ENCODE peak calls at places on chromosomes 2 and 18, in seven cellular contexts. One of them, this sample, is unnamed. For H3K4me1, the result is how much of the 10 kb centered on the place peaks cover.

GRCh38 chr2:101960903-101961286 is 30.9 kb upstream of the IL1R2 start:
- DNase-seq in A549: no peak
- DNase-seq in lung: no peak
- DNase-seq in spleen: peak
- DNase-seq in GM23338: no peak
- DNase-seq in MM.1S: no peak
- DNase-seq in heart left ventricle: peak
- DNase-seq in this sample: peak

GRCh38 chr18:9516437-9517064 is 41.2 kb downstream of the RALBP1 start:
- DNase-seq in A549: peak
- DNase-seq in lung: no peak
- DNase-seq in spleen: no peak
- DNase-seq in GM23338: peak
- DNase-seq in MM.1S: peak
- DNase-seq in heart left ventricle: no peak
- DNase-seq in this sample: no peak

GRCh38 chr2:113116100-113116958 is 11.1 kb upstream of the IL1RN start:
- DNase-seq in A549: no peak
- DNase-seq in lung: no peak
- DNase-seq in spleen: no peak
- DNase-seq in GM23338: no peak
- DNase-seq in MM.1S: no peak
- DNase-seq in heart left ventricle: no peak
- DNase-seq in this sample: no peak

GRCh38 chr18:68660355-68661183 is 54.3 kb downstream of the TMX3 start:
- DNase-seq in A549: peak
- DNase-seq in lung: no peak
- DNase-seq in spleen: no peak
- DNase-seq in GM23338: peak
- DNase-seq in MM.1S: peak
- DNase-seq in heart left ventricle: no peak
- DNase-seq in this sample: no peak

GRCh38 chr18:49100226-49100968 is 149.6 kb upstream of the SMAD7 start:
- DNase-seq in A549: no peak
- DNase-seq in lung: no peak
- DNase-seq in spleen: no peak
- DNase-seq in GM23338: no peak
- DNase-seq in MM.1S: no peak
- DNase-seq in heart left ventricle: no peak
- DNase-seq in this sample: no peak

GRCh38 chr2:47016172-47016913 is 100.7 kb upstream of the MCFD2 start:
- DNase-seq in A549: peak
- DNase-seq in lung: no peak
- DNase-seq in spleen: no peak
- DNase-seq in GM23338: peak
- DNase-seq in MM.1S: peak
- DNase-seq in heart left ventricle: no peak
- DNase-seq in this sample: peak

GRCh38 chr2:85371045-85371444 is 16.5 kb downstream of the ELMOD3 start:
- DNase-seq in A549: no peak
- DNase-seq in lung: no peak
- DNase-seq in spleen: no peak
- DNase-seq in GM23338: no peak
- DNase-seq in MM.1S: no peak
- DNase-seq in heart left ventricle: no peak
- DNase-seq in this sample: no peak

GRCh38 chr2:33673937-33674336 is 74.8 kb upstream of the FAM98A start:
- DNase-seq in A549: peak
- DNase-seq in lung: no peak
- DNase-seq in spleen: no peak
- DNase-seq in GM23338: peak
- DNase-seq in MM.1S: peak
- DNase-seq in heart left ventricle: no peak
- DNase-seq in this sample: no peak

GRCh38 chr2:196176142-196176738 is 4.9 kb upstream of the STK17B start:
- DNase-seq in A549: no peak
- DNase-seq in lung: no peak
- DNase-seq in spleen: peak
- DNase-seq in GM23338: no peak
- DNase-seq in MM.1S: peak
- DNase-seq in heart left ventricle: no peak
- DNase-seq in this sample: no peak

GRCh38 chr18:80246656-80247402 is 485 bp downstream of the PARD6G start:
- DNase-seq in A549: no peak
- DNase-seq in lung: peak
- DNase-seq in spleen: no peak
- DNase-seq in GM23338: peak
- DNase-seq in MM.1S: no peak
- DNase-seq in heart left ventricle: no peak
- DNase-seq in this sample: peak

GRCh38 chr2:33247325-33247724 is 229.1 kb upstream of the RASGRP3 start:
- DNase-seq in A549: no peak
- DNase-seq in lung: no peak
- DNase-seq in spleen: no peak
- DNase-seq in GM23338: no peak
- DNase-seq in MM.1S: no peak
- DNase-seq in heart left ventricle: no peak
- DNase-seq in this sample: no peak

GRCh38 chr18:39350916-39351315 is 1785.3 kb upstream of the CELF4 start:
- DNase-seq in A549: no peak
- DNase-seq in lung: no peak
- DNase-seq in spleen: no peak
- DNase-seq in GM23338: no peak
- DNase-seq in MM.1S: no peak
- DNase-seq in heart left ventricle: no peak
- DNase-seq in this sample: no peak

GRCh38 chr2:16254356-16254965 is 314.1 kb downstream of the MYCN start:
- DNase-seq in A549: no peak
- DNase-seq in lung: no peak
- DNase-seq in spleen: no peak
- DNase-seq in GM23338: no peak
- DNase-seq in MM.1S: no peak
- DNase-seq in heart left ventricle: no peak
- DNase-seq in this sample: no peak

GRCh38 chr2:184597571-184597980 is 753 bp upstream of the ZNF804A start:
- DNase-seq in A549: no peak
- DNase-seq in lung: peak
- DNase-seq in spleen: peak
- DNase-seq in GM23338: peak
- DNase-seq in MM.1S: peak
- DNase-seq in heart left ventricle: no peak
- DNase-seq in this sample: peak

GRCh38 chr18:75809392-75809791 is 381.9 kb upstream of the SMIM21 start:
- DNase-seq in A549: no peak
- DNase-seq in lung: no peak
- DNase-seq in spleen: no peak
- DNase-seq in GM23338: no peak
- DNase-seq in MM.1S: no peak
- DNase-seq in heart left ventricle: no peak
- DNase-seq in this sample: no peak

GRCh38 chr18:76980663-76981387 is 151.8 kb downstream of the MBP start:
- DNase-seq in A549: no peak
- DNase-seq in lung: no peak
- DNase-seq in spleen: peak
- DNase-seq in GM23338: no peak
- DNase-seq in MM.1S: no peak
- DNase-seq in heart left ventricle: no peak
- DNase-seq in this sample: no peak

GRCh38 chr2:174836345-174836999 is 72.2 kb upstream of the CHRNA1 start:
- DNase-seq in A549: peak
- DNase-seq in lung: no peak
- DNase-seq in spleen: no peak
- DNase-seq in GM23338: no peak
- DNase-seq in MM.1S: no peak
- DNase-seq in heart left ventricle: peak
- DNase-seq in this sample: peak

GRCh38 chr2:224360801-224361251 is 41.1 kb downstream of the FAM124B start:
- DNase-seq in A549: no peak
- DNase-seq in lung: no peak
- DNase-seq in spleen: no peak
- DNase-seq in GM23338: no peak
- DNase-seq in MM.1S: no peak
- DNase-seq in heart left ventricle: no peak
- DNase-seq in this sample: no peak

GRCh38 chr2:224354631-224355211 is 47.2 kb downstream of the FAM124B start:
- DNase-seq in A549: no peak
- DNase-seq in lung: peak
- DNase-seq in spleen: no peak
- DNase-seq in GM23338: no peak
- DNase-seq in MM.1S: no peak
- DNase-seq in heart left ventricle: no peak
- DNase-seq in this sample: no peak

GRCh38 chr2:224362094-224362493 is 39.8 kb downstream of the FAM124B start:
- DNase-seq in A549: no peak
- DNase-seq in lung: no peak
- DNase-seq in spleen: no peak
- DNase-seq in GM23338: no peak
- DNase-seq in MM.1S: no peak
- DNase-seq in heart left ventricle: no peak
- DNase-seq in this sample: no peak

GRCh38 chr2:224359569-224359968 is 42.3 kb downstream of the FAM124B start:
- DNase-seq in A549: peak
- DNase-seq in lung: no peak
- DNase-seq in spleen: no peak
- DNase-seq in GM23338: peak
- DNase-seq in MM.1S: peak
- DNase-seq in heart left ventricle: no peak
- DNase-seq in this sample: no peak

DNA sequence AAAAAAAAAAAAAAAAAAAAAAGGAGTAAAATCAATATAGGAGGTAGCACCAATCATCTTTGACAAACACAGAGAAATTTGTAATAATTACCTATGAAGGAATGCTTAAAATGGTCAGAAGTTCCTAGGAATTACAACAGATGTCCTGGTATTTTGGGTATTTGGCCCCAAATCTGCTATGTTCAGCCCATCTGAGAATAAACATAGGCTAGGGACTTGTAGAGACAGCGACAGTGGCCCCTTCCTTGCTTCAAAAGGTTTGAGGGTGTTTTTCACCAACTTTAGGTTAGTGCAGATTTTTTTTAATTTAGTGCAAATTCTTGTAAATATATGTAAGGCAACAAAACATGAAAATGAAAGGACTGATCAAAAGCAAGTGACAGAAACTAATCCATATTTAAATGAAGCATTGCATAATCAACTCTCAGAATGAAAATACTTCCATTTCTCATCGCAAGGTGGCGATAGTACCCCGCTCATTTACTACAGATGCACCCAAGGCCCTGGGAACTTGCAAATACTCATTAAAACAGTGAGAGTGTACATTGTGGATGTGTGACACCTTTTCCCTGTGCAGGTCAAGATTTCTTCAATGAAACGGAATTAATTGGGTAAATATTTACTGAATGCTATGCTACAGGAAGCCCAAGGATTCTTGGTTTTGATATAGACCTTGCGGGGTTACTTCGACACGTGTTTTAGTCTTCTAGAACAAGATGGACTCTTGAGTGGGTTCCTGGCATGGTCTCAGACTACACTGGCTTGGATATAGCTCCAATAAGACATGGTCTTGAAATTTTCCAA is 44.6 kb downstream of the FAM124B start:
- DNase-seq in A549: peak
- DNase-seq in lung: peak
- DNase-seq in spleen: no peak
- DNase-seq in GM23338: peak
- DNase-seq in MM.1S: peak
- DNase-seq in heart left ventricle: no peak
- DNase-seq in this sample: no peak
- TF ChIP-seq CTCF in A549: peak
- TF ChIP-seq CTCF in lung: peak
- TF ChIP-seq CTCF in spleen: peak
- TF ChIP-seq CTCF in GM23338: peak
- TF ChIP-seq CTCF in MM.1S: peak
- TF ChIP-seq CTCF in heart left ventricle: peak
- TF ChIP-seq CTCF in this sample: peak

DNA sequence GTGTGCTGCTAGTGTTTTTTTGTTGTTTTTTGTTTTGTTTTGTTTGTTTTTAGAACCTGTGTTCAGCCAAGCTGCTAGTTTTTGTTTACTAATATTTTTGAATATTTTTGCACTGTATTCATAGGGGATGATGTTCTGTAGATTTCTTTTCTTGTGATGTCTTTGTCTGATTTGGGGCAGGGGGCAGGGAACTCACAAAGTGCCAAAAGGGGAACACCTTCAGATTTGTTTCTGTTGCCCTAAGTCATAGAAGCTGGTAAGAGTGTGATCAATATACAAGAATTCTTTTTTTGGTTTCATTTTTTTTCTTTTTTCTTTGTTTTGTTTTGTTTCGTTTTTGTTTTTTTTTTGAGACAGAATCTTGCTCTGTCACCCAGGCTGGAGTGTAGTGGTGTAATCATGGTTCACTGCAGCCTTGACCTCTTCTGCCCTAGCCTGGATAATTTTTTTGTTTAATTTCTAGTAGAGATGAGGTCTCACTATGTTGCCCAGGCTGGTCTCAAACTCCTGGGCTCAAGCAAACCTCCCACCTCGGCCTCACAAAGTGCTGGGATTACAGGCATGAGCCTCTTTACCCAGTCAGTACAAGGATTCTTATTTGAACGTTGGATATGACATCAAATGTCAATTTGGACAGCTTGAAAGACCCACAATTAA is 30.7 kb downstream of the TCF23 start:
- DNase-seq in A549: no peak
- DNase-seq in lung: no peak
- DNase-seq in spleen: no peak
- DNase-seq in GM23338: no peak
- DNase-seq in MM.1S: no peak
- DNase-seq in heart left ventricle: no peak
- DNase-seq in this sample: no peak
- H3K4me1 ChIP-seq in A549: under half
- H3K4me1 ChIP-seq in lung: under half
- H3K4me1 ChIP-seq in spleen: under half
- H3K4me1 ChIP-seq in GM23338: under half
- H3K4me1 ChIP-seq in MM.1S: under half
- H3K4me1 ChIP-seq in heart left ventricle: under half
- H3K4me1 ChIP-seq in this sample: half or more

GRCh38 chr2:20012032-20012281 is 511 bp downstream of the MATN3 start:
- DNase-seq in A549: no peak
- DNase-seq in lung: no peak
- DNase-seq in spleen: no peak
- DNase-seq in GM23338: peak
- DNase-seq in MM.1S: no peak
- DNase-seq in heart left ventricle: no peak
- DNase-seq in this sample: no peak
- H3K4me3 ChIP-seq in A549: peak
- H3K4me3 ChIP-seq in lung: peak
- H3K4me3 ChIP-seq in spleen: peak
- H3K4me3 ChIP-seq in GM23338: peak
- H3K4me3 ChIP-seq in MM.1S: peak
- H3K4me3 ChIP-seq in heart left ventricle: peak
- H3K4me3 ChIP-seq in this sample: peak

DNA sequence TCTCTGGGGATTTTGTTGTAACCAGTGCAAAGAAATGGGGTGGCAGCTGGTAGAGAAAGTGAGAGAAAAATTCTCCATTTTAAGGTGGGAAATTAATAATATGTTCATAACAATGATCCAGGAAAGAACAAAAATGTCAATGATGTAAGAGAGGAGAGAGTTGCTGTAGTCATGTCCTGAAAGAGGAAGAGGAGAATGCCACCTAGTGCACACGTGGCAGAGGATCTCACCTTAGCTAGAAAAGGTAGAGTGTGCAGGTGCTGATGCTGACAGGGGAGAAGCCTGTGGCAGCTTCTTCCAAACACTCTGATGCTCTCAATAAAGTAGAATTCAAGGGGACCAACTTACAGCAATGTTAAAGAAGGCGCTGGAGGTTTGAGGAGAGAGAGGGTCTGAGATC is 282.9 kb upstream of the PKDCC start:
- DNase-seq in A549: no peak
- DNase-seq in lung: no peak
- DNase-seq in spleen: no peak
- DNase-seq in GM23338: no peak
- DNase-seq in MM.1S: no peak
- DNase-seq in heart left ventricle: no peak
- DNase-seq in this sample: no peak
- TF ChIP-seq CTCF in A549: no peak
- TF ChIP-seq CTCF in lung: no peak
- TF ChIP-seq CTCF in spleen: no peak
- TF ChIP-seq CTCF in GM23338: peak
- TF ChIP-seq CTCF in MM.1S: no peak
- TF ChIP-seq CTCF in heart left ventricle: no peak
- TF ChIP-seq CTCF in this sample: no peak